ENCODE peak calls at places on chromosomes 16 and 17, in seven cellular contexts. One of them, this sample, is unnamed.

GRCh38 chr16:75114179-75114945 is 2.2 kb downstream of the LDHD start:
- DNase-seq in ascending aorta: no peak
- DNase-seq in lung: no peak
- DNase-seq in endothelial cell: no peak
- DNase-seq in mesothelial cell of epicardium: no peak
- DNase-seq in neural crest cell: no peak
- DNase-seq in H9: peak; percentile 46
- DNase-seq in this sample: no peak

GRCh38 chr17:15507001-15507400 is 39.6 kb upstream of the CDRT4 start:
- DNase-seq in mesothelial cell of epicardium: no peak
- DNase-seq in lung: no peak
- DNase-seq in endothelial cell: no peak
- DNase-seq in neural crest cell: no peak
- DNase-seq in ascending aorta: peak; percentile 54
- DNase-seq in H9: no peak
- DNase-seq in this sample: no peak

GRCh38 chr17:76446449-76447231 is 6.3 kb downstream of the UBE2O start:
- DNase-seq in ascending aorta: no peak
- DNase-seq in endothelial cell: no peak
- DNase-seq in lung: peak; percentile 61
- DNase-seq in neural crest cell: no peak
- DNase-seq in mesothelial cell of epicardium: no peak
- DNase-seq in H9: peak; percentile 56
- DNase-seq in this sample: no peak

GRCh38 chr16:75377971-75378386 is 55.3 kb downstream of the CFDP1 start:
- DNase-seq in H9: peak; percentile 39
- DNase-seq in lung: no peak
- DNase-seq in mesothelial cell of epicardium: no peak
- DNase-seq in neural crest cell: peak; percentile 11
- DNase-seq in endothelial cell: peak; percentile 28
- DNase-seq in ascending aorta: no peak
- DNase-seq in this sample: no peak

GRCh38 chr17:46020023-46020735 is 21.1 kb downstream of the STH start:
- DNase-seq in neural crest cell: no peak
- DNase-seq in lung: no peak
- DNase-seq in endothelial cell: no peak
- DNase-seq in ascending aorta: no peak
- DNase-seq in H9: no peak
- DNase-seq in mesothelial cell of epicardium: no peak
- DNase-seq in this sample: peak; percentile 40

GRCh38 chr16:15653227-15653626 is 3.2 kb downstream of the NDE1 start:
- DNase-seq in ascending aorta: peak; percentile 67
- DNase-seq in neural crest cell: no peak
- DNase-seq in endothelial cell: no peak
- DNase-seq in H9: no peak
- DNase-seq in lung: no peak
- DNase-seq in mesothelial cell of epicardium: no peak
- DNase-seq in this sample: no peak

GRCh38 chr17:2814049-2814448 is 17.8 kb downstream of the RAP1GAP2 start:
- DNase-seq in mesothelial cell of epicardium: no peak
- DNase-seq in neural crest cell: no peak
- DNase-seq in ascending aorta: no peak
- DNase-seq in H9: no peak
- DNase-seq in lung: no peak
- DNase-seq in endothelial cell: no peak
- DNase-seq in this sample: no peak

GRCh38 chr17:58577696-58578095 is 63.3 kb upstream of the MTMR4 start:
- DNase-seq in lung: peak; percentile 30
- DNase-seq in endothelial cell: peak; percentile 48
- DNase-seq in ascending aorta: no peak
- DNase-seq in neural crest cell: peak; percentile 68
- DNase-seq in H9: peak; percentile 64
- DNase-seq in mesothelial cell of epicardium: peak; percentile 24
- DNase-seq in this sample: peak; percentile 17

GRCh38 chr17:27456681-27457404 is 595 bp downstream of the KSR1 start:
- DNase-seq in lung: no peak
- DNase-seq in endothelial cell: peak; percentile 40
- DNase-seq in neural crest cell: peak; percentile 12
- DNase-seq in mesothelial cell of epicardium: no peak
- DNase-seq in ascending aorta: no peak
- DNase-seq in H9: no peak
- DNase-seq in this sample: peak; percentile 29

GRCh38 chr17:32477220-32477619 is 9.6 kb upstream of the CDK5R1 start:
- DNase-seq in endothelial cell: no peak
- DNase-seq in H9: no peak
- DNase-seq in ascending aorta: no peak
- DNase-seq in mesothelial cell of epicardium: no peak
- DNase-seq in lung: no peak
- DNase-seq in neural crest cell: no peak
- DNase-seq in this sample: no peak

GRCh38 chr16:13168091-13168572 is 266.7 kb downstream of the SHISA9 start:
- DNase-seq in lung: no peak
- DNase-seq in ascending aorta: no peak
- DNase-seq in endothelial cell: no peak
- DNase-seq in H9: peak; percentile 67
- DNase-seq in mesothelial cell of epicardium: no peak
- DNase-seq in neural crest cell: no peak
- DNase-seq in this sample: no peak

GRCh38 chr17:15384142-15384803 is 42.9 kb upstream of the TEKT3 start:
- DNase-seq in ascending aorta: no peak
- DNase-seq in H9: no peak
- DNase-seq in lung: peak; percentile 44
- DNase-seq in mesothelial cell of epicardium: no peak
- DNase-seq in endothelial cell: no peak
- DNase-seq in neural crest cell: no peak
- DNase-seq in this sample: no peak

GRCh38 chr16:70660672-70661350 is 14.5 kb downstream of the IL34 start:
- DNase-seq in mesothelial cell of epicardium: no peak
- DNase-seq in neural crest cell: no peak
- DNase-seq in ascending aorta: peak; percentile 58
- DNase-seq in lung: no peak
- DNase-seq in H9: peak; percentile 45
- DNase-seq in endothelial cell: no peak
- DNase-seq in this sample: no peak

GRCh38 chr17:15941781-15942180 is 3.1 kb upstream of the ADORA2B start:
- DNase-seq in H9: no peak
- DNase-seq in lung: no peak
- DNase-seq in ascending aorta: no peak
- DNase-seq in mesothelial cell of epicardium: no peak
- DNase-seq in endothelial cell: no peak
- DNase-seq in neural crest cell: no peak
- DNase-seq in this sample: no peak

GRCh38 chr17:48429638-48430586 is at the start of gene SKAP1:
- DNase-seq in endothelial cell: no peak
- DNase-seq in ascending aorta: no peak
- DNase-seq in mesothelial cell of epicardium: no peak
- DNase-seq in H9: peak; percentile 71
- DNase-seq in neural crest cell: no peak
- DNase-seq in lung: no peak
- DNase-seq in this sample: peak; percentile 61

GRCh38 chr17:13735444-13735843 is 133.7 kb upstream of the HS3ST3A1 start:
- DNase-seq in ascending aorta: no peak
- DNase-seq in neural crest cell: no peak
- DNase-seq in endothelial cell: no peak
- DNase-seq in H9: peak; percentile 64
- DNase-seq in lung: no peak
- DNase-seq in mesothelial cell of epicardium: no peak
- DNase-seq in this sample: no peak
- TF ChIP-seq CTCF in ascending aorta: no peak
- TF ChIP-seq CTCF in neural crest cell: no peak
- TF ChIP-seq CTCF in endothelial cell: no peak
- TF ChIP-seq CTCF in H9: peak; percentile 58
- TF ChIP-seq CTCF in lung: no peak
- TF ChIP-seq CTCF in mesothelial cell of epicardium: no peak
- TF ChIP-seq CTCF in this sample: no peak

GRCh38 chr16:87416826-87417471 is 24.8 kb downstream of the MAP1LC3B start:
- DNase-seq in lung: no peak
- DNase-seq in ascending aorta: no peak
- DNase-seq in endothelial cell: no peak
- DNase-seq in neural crest cell: no peak
- DNase-seq in H9: no peak
- DNase-seq in mesothelial cell of epicardium: no peak
- DNase-seq in this sample: no peak
- TF ChIP-seq CTCF in lung: peak; percentile 13
- TF ChIP-seq CTCF in ascending aorta: peak; percentile 32
- TF ChIP-seq CTCF in endothelial cell: peak; percentile 51
- TF ChIP-seq CTCF in neural crest cell: peak; percentile 72
- TF ChIP-seq CTCF in H9: peak; percentile 63
- TF ChIP-seq CTCF in mesothelial cell of epicardium: peak; percentile 68
- TF ChIP-seq CTCF in this sample: no peak

GRCh38 chr17:54888254-54888653 is 12.4 kb upstream of the TOM1L1 start:
- DNase-seq in neural crest cell: no peak
- DNase-seq in endothelial cell: no peak
- DNase-seq in lung: no peak
- DNase-seq in H9: no peak
- DNase-seq in mesothelial cell of epicardium: no peak
- DNase-seq in ascending aorta: no peak
- DNase-seq in this sample: no peak

GRCh38 chr17:54887787-54888186 is 12.9 kb upstream of the TOM1L1 start:
- DNase-seq in neural crest cell: no peak
- DNase-seq in H9: no peak
- DNase-seq in mesothelial cell of epicardium: no peak
- DNase-seq in lung: no peak
- DNase-seq in ascending aorta: no peak
- DNase-seq in endothelial cell: no peak
- DNase-seq in this sample: no peak

GRCh38 chr17:54892360-54892759 is 8.3 kb upstream of the TOM1L1 start:
- DNase-seq in lung: no peak
- DNase-seq in endothelial cell: no peak
- DNase-seq in mesothelial cell of epicardium: no peak
- DNase-seq in ascending aorta: no peak
- DNase-seq in neural crest cell: no peak
- DNase-seq in H9: no peak
- DNase-seq in this sample: no peak

GRCh38 chr17:54888981-54889380 is 11.7 kb upstream of the TOM1L1 start:
- DNase-seq in endothelial cell: no peak
- DNase-seq in mesothelial cell of epicardium: no peak
- DNase-seq in lung: no peak
- DNase-seq in neural crest cell: no peak
- DNase-seq in H9: no peak
- DNase-seq in ascending aorta: no peak
- DNase-seq in this sample: no peak

DNA sequence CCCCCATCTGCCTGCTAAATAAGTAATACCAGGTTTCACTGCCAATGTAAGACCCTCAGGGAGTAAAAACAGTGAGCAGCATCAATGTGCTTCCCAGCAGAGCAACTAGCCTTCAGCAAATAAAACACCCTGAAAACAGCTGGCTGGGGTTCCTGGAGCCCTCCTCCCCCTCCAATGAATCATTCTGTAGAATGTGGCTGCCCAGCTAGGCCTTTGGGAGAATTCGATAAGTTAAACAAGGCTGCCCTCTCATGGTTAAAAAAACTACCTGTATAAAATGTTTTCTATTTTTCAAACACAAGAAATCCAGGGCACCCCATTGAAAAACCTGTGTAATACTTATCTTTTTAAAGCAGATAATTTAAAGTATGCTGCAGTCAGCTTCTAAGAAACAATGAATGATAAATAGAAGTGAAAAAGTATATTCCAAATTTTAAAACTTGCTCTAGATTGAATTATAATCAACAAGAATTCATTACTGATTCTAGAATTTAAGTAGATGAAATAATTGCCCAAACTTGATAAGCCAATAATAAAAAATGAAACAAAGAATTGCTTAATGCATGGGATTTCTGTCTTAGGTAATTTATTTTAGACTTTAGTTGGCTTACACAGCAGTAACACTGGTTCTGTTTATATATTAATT is 9.4 kb upstream of the TOM1L1 start:
- DNase-seq in ascending aorta: no peak
- DNase-seq in neural crest cell: peak; percentile 9
- DNase-seq in mesothelial cell of epicardium: no peak
- DNase-seq in endothelial cell: peak; percentile 23
- DNase-seq in lung: no peak
- DNase-seq in H9: peak; percentile 57
- DNase-seq in this sample: no peak
- TF ChIP-seq CTCF in ascending aorta: no peak
- TF ChIP-seq CTCF in neural crest cell: peak; percentile 75
- TF ChIP-seq CTCF in mesothelial cell of epicardium: peak; percentile 63
- TF ChIP-seq CTCF in endothelial cell: peak; percentile 56
- TF ChIP-seq CTCF in lung: no peak
- TF ChIP-seq CTCF in H9: peak; percentile 76
- TF ChIP-seq CTCF in this sample: no peak

DNA sequence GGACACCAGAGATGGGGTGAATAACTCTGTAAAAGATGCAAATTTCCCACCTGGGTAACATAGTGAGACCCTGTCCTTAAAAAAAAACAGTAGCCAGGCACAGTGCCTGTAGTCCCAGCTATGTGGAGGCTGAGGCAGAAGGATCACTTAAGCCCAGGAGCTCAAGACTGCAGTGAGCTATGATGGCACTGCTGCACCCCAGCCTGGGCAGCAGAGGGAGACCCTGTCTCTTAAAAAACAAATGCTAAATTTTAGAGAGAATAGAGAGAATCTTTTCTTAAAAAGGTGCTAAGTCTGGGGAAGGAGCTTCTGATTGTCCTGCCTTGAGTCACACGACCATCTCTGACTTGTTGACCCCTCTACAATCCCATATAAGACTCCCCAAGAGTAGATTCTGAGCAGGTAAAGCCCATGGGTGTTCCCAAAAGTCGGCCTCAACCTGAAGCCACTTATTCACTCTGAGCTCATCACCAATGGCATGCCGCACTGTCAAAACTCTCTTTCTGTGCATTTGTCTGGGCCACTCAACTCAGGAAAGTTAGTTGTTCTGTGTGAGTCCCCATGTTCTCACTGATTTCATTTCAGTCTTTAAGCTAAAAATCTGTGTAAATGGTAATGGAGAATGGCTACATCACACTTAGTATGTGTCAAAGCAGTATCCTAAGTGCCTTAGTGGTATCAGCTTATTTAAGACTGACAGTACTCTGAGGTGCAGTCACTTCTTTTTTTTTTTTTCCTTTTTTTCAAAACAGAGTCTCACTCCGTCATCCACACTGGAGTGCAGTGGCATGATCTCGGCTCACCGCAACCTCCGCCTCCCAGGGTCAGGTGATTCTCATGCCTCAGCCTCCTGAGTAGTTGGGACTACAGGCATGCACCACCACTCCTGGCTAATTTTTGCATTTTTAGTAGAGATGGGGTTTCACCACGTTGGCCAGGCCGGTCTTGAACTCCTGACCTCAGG is 41.6 kb downstream of the PRKCB start:
- DNase-seq in endothelial cell: no peak
- DNase-seq in H9: peak; percentile 31
- DNase-seq in neural crest cell: no peak
- DNase-seq in ascending aorta: no peak
- DNase-seq in lung: no peak
- DNase-seq in mesothelial cell of epicardium: no peak
- DNase-seq in this sample: no peak
- TF ChIP-seq CTCF in endothelial cell: no peak
- TF ChIP-seq CTCF in H9: peak; percentile 52
- TF ChIP-seq CTCF in neural crest cell: no peak
- TF ChIP-seq CTCF in ascending aorta: no peak
- TF ChIP-seq CTCF in lung: no peak
- TF ChIP-seq CTCF in mesothelial cell of epicardium: no peak
- TF ChIP-seq CTCF in this sample: no peak

This sample was measured in activated B cell treated with CpG ODN at 0.5 μM for 24 hours.